ENCODE peak calls at places on chromosome 11, in eight cellular contexts. K is LoVo; O is GM13976; B is activated CD8-positive, alpha-beta memory T cell treated with anti-CD3 and anti-CD28 coated beads for 48 hours; V is HT-29; H is HL-60; C is iris pigment epithelial cell; I is Right ventricle myocardium superior. Q is an unnamed sample.

GRCh38 chr11:46659908-46660307 is 40.5 kb downstream of the ARHGAP1 start:
- DNase-seq in O (no peak), B (no peak), I (no peak), C (peak), V (no peak), K (no peak), H (peak), Q (peak)

GRCh38 chr11:43359432-43359818 is 705 bp downstream of the TTC17 start:
- DNase-seq in O (peak), K (peak), H (no peak), V (peak), B (no peak), C (peak), I (no peak), Q (peak)

GRCh38 chr11:94776351-94777321 is 8.5 kb downstream of the AMOTL1 start:
- DNase-seq in I (no peak), O (no peak), C (peak), B (no peak), K (peak), V (peak), H (no peak), Q (no peak)

GRCh38 chr11:123547180-123547579 is 107.2 kb downstream of the SCN3B start:
- DNase-seq in C (no peak), H (peak), O (peak), V (no peak), K (no peak), B (no peak), I (no peak), Q (no peak)

GRCh38 chr11:69403556-69404215 is 77.8 kb upstream of the LINC01488 start:
- DNase-seq in B (no peak), K (peak), C (peak), H (no peak), O (no peak), V (peak), I (no peak), Q (peak)

GRCh38 chr11:31641477-31642062 is 132.0 kb downstream of the ELP4 start:
- DNase-seq in K (peak), B (no peak), V (peak), I (no peak), H (no peak), C (peak), O (no peak), Q (peak)

GRCh38 chr11:4060182-4060923 is 34.2 kb upstream of the RRM1 start:
- DNase-seq in H (no peak), O (no peak), I (no peak), C (no peak), B (no peak), V (no peak), K (no peak), Q (no peak)

GRCh38 chr11:70716986-70717775 is 318.9 kb downstream of the CTTN start:
- DNase-seq in V (no peak), O (no peak), B (no peak), I (no peak), C (no peak), H (no peak), K (no peak), Q (no peak)

Q was measured in adipocyte.